ENCODE peak calls at places on chromosomes 5 and 9, in four cellular contexts. One of them, this sample, is unnamed.

GRCh38 chr9:75964431-75964830 is 74.0 kb downstream of the PCSK5 start:
- DNase-seq in HCT116: peak; percentile 28
- DNase-seq in GM12878: no peak
- DNase-seq in SK-N-SH: no peak
- DNase-seq in this sample: no peak

GRCh38 chr9:35649431-35650340 is 1.0 kb downstream of the SIT1 start:
- DNase-seq in HCT116: no peak
- DNase-seq in GM12878: no peak
- DNase-seq in SK-N-SH: no peak
- DNase-seq in this sample: no peak

GRCh38 chr5:42268630-42269029 is 154.6 kb upstream of the GHR start:
- DNase-seq in HCT116: no peak
- DNase-seq in GM12878: no peak
- DNase-seq in SK-N-SH: no peak
- DNase-seq in this sample: no peak

GRCh38 chr9:89223398-89223977 is 44.9 kb upstream of the SHC3 start:
- DNase-seq in HCT116: no peak
- DNase-seq in SK-N-SH: no peak
- DNase-seq in GM12878: no peak
- DNase-seq in this sample: no peak

GRCh38 chr5:178206166-178207101 is 2.1 kb downstream of the HNRNPAB start:
- DNase-seq in SK-N-SH: no peak
- DNase-seq in GM12878: no peak
- DNase-seq in HCT116: no peak
- DNase-seq in this sample: no peak

GRCh38 chr9:16728128-16728505 is 142.4 kb downstream of the BNC2 start:
- DNase-seq in GM12878: no peak
- DNase-seq in HCT116: no peak
- DNase-seq in SK-N-SH: no peak
- DNase-seq in this sample: no peak

GRCh38 chr5:96084874-96085545 is 123.4 kb upstream of the ELL2 start:
- DNase-seq in GM12878: no peak
- DNase-seq in HCT116: no peak
- DNase-seq in SK-N-SH: no peak
- DNase-seq in this sample: no peak

GRCh38 chr5:158600679-158601078 is 499.0 kb downstream of the EBF1 start:
- DNase-seq in GM12878: no peak
- DNase-seq in SK-N-SH: no peak
- DNase-seq in HCT116: no peak
- DNase-seq in this sample: no peak

GRCh38 chr5:178205010-178205748 is 846 bp downstream of the HNRNPAB start:
- DNase-seq in HCT116: no peak
- DNase-seq in SK-N-SH: peak; percentile 92
- DNase-seq in GM12878: no peak
- DNase-seq in this sample: no peak

GRCh38 chr9:83965350-83966208 is 14.4 kb downstream of the HNRNPK start:
- DNase-seq in SK-N-SH: peak; percentile 26
- DNase-seq in GM12878: no peak
- DNase-seq in HCT116: no peak
- DNase-seq in this sample: no peak

GRCh38 chr9:86660146-86660545 is 287.2 kb downstream of the GAS1 start:
- DNase-seq in SK-N-SH: no peak
- DNase-seq in HCT116: no peak
- DNase-seq in GM12878: no peak
- DNase-seq in this sample: no peak

GRCh38 chr5:45694255-45694834 is 1.8 kb downstream of the HCN1 start:
- DNase-seq in SK-N-SH: no peak
- DNase-seq in GM12878: no peak
- DNase-seq in HCT116: no peak
- DNase-seq in this sample: no peak

GRCh38 chr5:65326912-65327311 is 154.8 kb downstream of the ADAMTS6 start:
- DNase-seq in SK-N-SH: no peak
- DNase-seq in GM12878: no peak
- DNase-seq in HCT116: no peak
- DNase-seq in this sample: no peak

GRCh38 chr5:142873831-142874230 is 103.7 kb downstream of the ARHGAP26 start:
- DNase-seq in GM12878: no peak
- DNase-seq in HCT116: no peak
- DNase-seq in SK-N-SH: no peak
- DNase-seq in this sample: no peak

GRCh38 chr5:57532513-57533497 is 50.2 kb upstream of the ACTBL2 start:
- DNase-seq in GM12878: no peak
- DNase-seq in HCT116: no peak
- DNase-seq in SK-N-SH: no peak
- DNase-seq in this sample: no peak

GRCh38 chr9:114156658-114157421 is 1.5 kb downstream of the COL27A1 start:
- DNase-seq in GM12878: no peak
- DNase-seq in SK-N-SH: peak; percentile 73
- DNase-seq in HCT116: no peak
- DNase-seq in this sample: no peak

GRCh38 chr5:50856720-50857119 is 190.3 kb downstream of the PARP8 start:
- DNase-seq in SK-N-SH: no peak
- DNase-seq in HCT116: no peak
- DNase-seq in GM12878: peak; percentile 20
- DNase-seq in this sample: no peak

GRCh38 chr9:14260101-14260500 is 53.8 kb downstream of the NFIB start:
- DNase-seq in GM12878: no peak
- DNase-seq in HCT116: no peak
- DNase-seq in SK-N-SH: no peak
- DNase-seq in this sample: no peak

GRCh38 chr5:135033026-135033861 is 784 bp downstream of the PITX1 start:
- DNase-seq in SK-N-SH: peak; percentile 74
- DNase-seq in HCT116: no peak
- DNase-seq in GM12878: no peak
- DNase-seq in this sample: no peak

GRCh38 chr9:33289501-33289900 is 815 bp upstream of the NFX1 start:
- DNase-seq in SK-N-SH: peak; percentile 38
- DNase-seq in HCT116: no peak
- DNase-seq in GM12878: no peak
- DNase-seq in this sample: no peak

GRCh38 chr9:34337404-34337803 is 8.0 kb downstream of the NUDT2 start:
- DNase-seq in GM12878: no peak
- DNase-seq in SK-N-SH: no peak
- DNase-seq in HCT116: no peak
- DNase-seq in this sample: no peak

GRCh38 chr5:76717222-76718083 is 1.5 kb downstream of the F2R start:
- DNase-seq in GM12878: no peak
- DNase-seq in HCT116: no peak
- DNase-seq in SK-N-SH: no peak
- DNase-seq in this sample: no peak

GRCh38 chr5:158224200-158224599 is 365.3 kb upstream of the CLINT1 start:
- DNase-seq in HCT116: no peak
- DNase-seq in GM12878: no peak
- DNase-seq in SK-N-SH: no peak
- DNase-seq in this sample: no peak

GRCh38 chr5:76476639-76477038 is 73.6 kb downstream of the IQGAP2 start:
- DNase-seq in SK-N-SH: no peak
- DNase-seq in GM12878: no peak
- DNase-seq in HCT116: no peak
- DNase-seq in this sample: no peak

GRCh38 chr5:24566933-24567332 is 77.8 kb downstream of the CDH10 start:
- DNase-seq in SK-N-SH: no peak
- DNase-seq in HCT116: no peak
- DNase-seq in GM12878: no peak
- DNase-seq in this sample: no peak

GRCh38 chr5:120159155-120159554 is 304.9 kb upstream of the PRR16 start:
- DNase-seq in SK-N-SH: no peak
- DNase-seq in HCT116: no peak
- DNase-seq in GM12878: no peak
- DNase-seq in this sample: no peak

GRCh38 chr5:87400305-87400899 is 12.3 kb downstream of the CCNH start:
- DNase-seq in HCT116: peak; percentile 10
- DNase-seq in SK-N-SH: peak; percentile 35
- DNase-seq in GM12878: no peak
- DNase-seq in this sample: no peak

GRCh38 chr9:21527579-21527978 is 45.5 kb upstream of the IFNE start:
- DNase-seq in SK-N-SH: peak; percentile 1
- DNase-seq in HCT116: no peak
- DNase-seq in GM12878: no peak
- DNase-seq in this sample: no peak

GRCh38 chr9:120610975-120611689 is 31.2 kb upstream of the CDK5RAP2 start:
- DNase-seq in HCT116: no peak
- DNase-seq in SK-N-SH: no peak
- DNase-seq in GM12878: no peak
- DNase-seq in this sample: no peak

GRCh38 chr5:180433029-180433416 is 61.2 kb upstream of the CNOT6 start:
- DNase-seq in GM12878: no peak
- DNase-seq in HCT116: no peak
- DNase-seq in SK-N-SH: no peak
- DNase-seq in this sample: no peak

GRCh38 chr5:95773325-95774059 is 42.4 kb downstream of the RHOBTB3 start:
- DNase-seq in GM12878: no peak
- DNase-seq in HCT116: no peak
- DNase-seq in SK-N-SH: no peak
- DNase-seq in this sample: no peak

GRCh38 chr5:147216552-147217154 is 18.2 kb upstream of the STK32A start:
- DNase-seq in SK-N-SH: no peak
- DNase-seq in HCT116: no peak
- DNase-seq in GM12878: no peak
- DNase-seq in this sample: peak; percentile 38

GRCh38 chr5:73448451-73449136 is at the start of gene FOXD1:
- DNase-seq in HCT116: peak; percentile 92
- DNase-seq in GM12878: no peak
- DNase-seq in SK-N-SH: peak; percentile 80
- DNase-seq in this sample: no peak

GRCh38 chr9:98962181-98962560 is 18.5 kb downstream of the COL15A1 start:
- DNase-seq in HCT116: no peak
- DNase-seq in SK-N-SH: no peak
- DNase-seq in GM12878: no peak
- DNase-seq in this sample: no peak

GRCh38 chr9:114006931-114007691 is 71.0 kb downstream of the AMBP start:
- DNase-seq in GM12878: no peak
- DNase-seq in SK-N-SH: no peak
- DNase-seq in HCT116: no peak
- DNase-seq in this sample: no peak

GRCh38 chr9:120394058-120394669 is 185.8 kb downstream of the CDK5RAP2 start:
- DNase-seq in SK-N-SH: no peak
- DNase-seq in GM12878: no peak
- DNase-seq in HCT116: no peak
- DNase-seq in this sample: no peak

GRCh38 chr5:179176166-179176565 is 116.0 kb downstream of the ZNF354C start:
- DNase-seq in SK-N-SH: no peak
- DNase-seq in GM12878: no peak
- DNase-seq in HCT116: no peak
- DNase-seq in this sample: no peak

GRCh38 chr9:86948153-86948929 is 1.0 kb upstream of the GAS1 start:
- DNase-seq in HCT116: peak; percentile 47
- DNase-seq in SK-N-SH: peak; percentile 74
- DNase-seq in GM12878: no peak
- DNase-seq in this sample: no peak

GRCh38 chr5:41863871-41864486 is 6.2 kb downstream of the OXCT1 start:
- DNase-seq in SK-N-SH: no peak
- DNase-seq in HCT116: no peak
- DNase-seq in GM12878: no peak
- DNase-seq in this sample: no peak

GRCh38 chr9:112884721-112885120 is 6.0 kb downstream of the SLC46A2 start:
- DNase-seq in SK-N-SH: no peak
- DNase-seq in GM12878: no peak
- DNase-seq in HCT116: no peak
- DNase-seq in this sample: no peak

GRCh38 chr9:112885324-112885723 is 5.4 kb downstream of the SLC46A2 start:
- DNase-seq in HCT116: no peak
- DNase-seq in GM12878: no peak
- DNase-seq in SK-N-SH: no peak
- DNase-seq in this sample: no peak

GRCh38 chr9:112886351-112886750 is 4.3 kb downstream of the SLC46A2 start:
- DNase-seq in HCT116: no peak
- DNase-seq in GM12878: no peak
- DNase-seq in SK-N-SH: no peak
- DNase-seq in this sample: no peak

GRCh38 chr9:112890106-112891081 is at the start of gene SLC46A2:
- DNase-seq in SK-N-SH: peak; percentile 73
- DNase-seq in GM12878: no peak
- DNase-seq in HCT116: no peak
- DNase-seq in this sample: no peak

GRCh38 chr9:112887377-112887776 is 3.3 kb downstream of the SLC46A2 start:
- DNase-seq in GM12878: no peak
- DNase-seq in HCT116: no peak
- DNase-seq in SK-N-SH: no peak
- DNase-seq in this sample: no peak
- TF ChIP-seq YY1 in GM12878: no peak
- TF ChIP-seq YY1 in HCT116: no peak
- TF ChIP-seq YY1 in SK-N-SH: no peak
- TF ChIP-seq YY1 in this sample: no peak

GRCh38 chr9:130526854-130527650 is 52.3 kb upstream of the FUBP3 start:
- DNase-seq in GM12878: no peak
- DNase-seq in HCT116: no peak
- DNase-seq in SK-N-SH: peak; percentile 11
- DNase-seq in this sample: no peak
- TF ChIP-seq YY1 in GM12878: no peak
- TF ChIP-seq YY1 in HCT116: no peak
- TF ChIP-seq YY1 in SK-N-SH: no peak
- TF ChIP-seq YY1 in this sample: no peak

DNA sequence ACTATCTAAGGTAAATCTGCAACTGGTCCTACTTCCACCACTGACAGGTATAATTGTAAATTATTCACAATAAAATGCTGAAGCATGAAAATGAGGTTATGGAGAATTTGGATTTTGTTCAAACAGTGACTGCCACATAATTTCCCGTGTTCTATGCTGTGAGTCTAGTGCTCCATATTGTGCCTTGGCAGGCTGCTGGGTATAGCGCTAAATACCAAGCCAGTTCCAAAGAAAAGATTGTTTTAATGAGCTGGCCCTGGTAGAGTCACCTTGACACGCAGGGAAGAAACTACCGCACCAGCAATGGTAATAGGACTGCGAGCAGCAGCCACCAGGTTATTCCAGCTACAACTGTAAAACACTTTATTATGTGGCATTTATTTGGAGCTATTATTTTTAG is 30.4 kb downstream of the PSMB7 start:
- DNase-seq in GM12878: no peak
- DNase-seq in HCT116: no peak
- DNase-seq in SK-N-SH: no peak
- DNase-seq in this sample: no peak
- TF ChIP-seq YY1 in GM12878: no peak
- TF ChIP-seq YY1 in HCT116: no peak
- TF ChIP-seq YY1 in SK-N-SH: no peak
- TF ChIP-seq YY1 in this sample: no peak

GRCh38 chr9:70832487-70832886 is 288.9 kb downstream of the TRPM3 start:
- DNase-seq in GM12878: no peak
- DNase-seq in SK-N-SH: no peak
- DNase-seq in HCT116: no peak
- DNase-seq in this sample: no peak
- TF ChIP-seq YY1 in GM12878: no peak
- TF ChIP-seq YY1 in SK-N-SH: no peak
- TF ChIP-seq YY1 in HCT116: no peak
- TF ChIP-seq YY1 in this sample: no peak

GRCh38 chr5:170963521-170963920 is 101.7 kb downstream of the RANBP17 start:
- DNase-seq in GM12878: no peak
- DNase-seq in HCT116: no peak
- DNase-seq in SK-N-SH: no peak
- DNase-seq in this sample: no peak

GRCh38 chr5:170960567-170960966 is 98.7 kb downstream of the RANBP17 start:
- DNase-seq in SK-N-SH: peak; percentile 32
- DNase-seq in HCT116: no peak
- DNase-seq in GM12878: no peak
- DNase-seq in this sample: no peak
- TF ChIP-seq YY1 in SK-N-SH: no peak
- TF ChIP-seq YY1 in HCT116: no peak
- TF ChIP-seq YY1 in GM12878: no peak
- TF ChIP-seq YY1 in this sample: no peak

GRCh38 chr9:126667190-126668055 is 53.7 kb downstream of the LMX1B start:
- DNase-seq in SK-N-SH: peak; percentile 85
- DNase-seq in HCT116: no peak
- DNase-seq in GM12878: no peak
- DNase-seq in this sample: no peak
- TF ChIP-seq YY1 in SK-N-SH: no peak
- TF ChIP-seq YY1 in HCT116: no peak
- TF ChIP-seq YY1 in GM12878: no peak
- TF ChIP-seq YY1 in this sample: no peak